ENCODE peak calls at places on chromosomes 5 and 9, in ten cellular contexts. C, A, Q, L, P, D, U, T, E and Y are unnamed samples.
A peak's percentile ranks its signal among the peaks of the same experiment; 100 is the strongest.

GRCh38 chr5:102866315-102866693 is 111.2 kb downstream of the PAM start:
- DNase-seq in C (no peak), U (no peak), E (no peak), P (no peak), D (peak; percentile 54), A (no peak), T (no peak), L (no peak), Q (peak; percentile 16), Y (peak; percentile 12)

GRCh38 chr5:103834216-103834615 is 271.6 kb upstream of the NUDT12 start:
- DNase-seq in Q (no peak), C (no peak), A (no peak), T (no peak), D (no peak), P (no peak), L (no peak), E (no peak), U (no peak), Y (no peak)

GRCh38 chr5:158461240-158461854 is 602.4 kb upstream of the CLINT1 start:
- DNase-seq in Q (peak; percentile 47), D (no peak), P (no peak), A (no peak), T (no peak), C (no peak), E (no peak), L (no peak), U (no peak), Y (no peak)

GRCh38 chr5:146243217-146243616 is 39.8 kb downstream of the RBM27 start:
- DNase-seq in L (no peak), P (no peak), D (no peak), Q (peak; percentile 17), A (no peak), E (no peak), U (no peak), T (no peak), C (no peak), Y (no peak)

GRCh38 chr5:40359093-40359492 is 320.6 kb upstream of the PTGER4 start:
- DNase-seq in D (no peak), E (no peak), L (no peak), U (no peak), P (no peak), Q (no peak), T (no peak), C (no peak), A (no peak), Y (no peak)

GRCh38 chr5:148912714-148913398 is 86.4 kb downstream of the ADRB2 start:
- DNase-seq in T (no peak), C (no peak), D (peak; percentile 89), A (no peak), E (no peak), U (no peak), P (no peak), L (no peak), Q (peak; percentile 96), Y (peak; percentile 93)

GRCh38 chr5:177507165-177507564 is 2.5 kb downstream of the DOK3 start:
- DNase-seq in D (peak; percentile 26), L (no peak), Q (no peak), A (no peak), T (no peak), U (no peak), C (no peak), P (no peak), E (no peak), Y (no peak)

GRCh38 chr5:6750951-6751685 is 37.9 kb downstream of the TENT4A start:
- DNase-seq in E (no peak), T (no peak), U (no peak), Q (no peak), L (no peak), C (no peak), P (no peak), D (no peak), A (no peak), Y (no peak)

GRCh38 chr5:96175090-96175489 is 213.4 kb upstream of the ELL2 start:
- DNase-seq in E (no peak), A (no peak), C (no peak), T (no peak), L (no peak), P (no peak), D (no peak), Q (no peak), U (no peak), Y (no peak)

GRCh38 chr5:80696450-80696849 is 41.7 kb upstream of the DHFR start:
- DNase-seq in E (no peak), A (no peak), T (no peak), P (no peak), U (no peak), Q (no peak), D (no peak), C (no peak), L (no peak), Y (no peak)

GRCh38 chr9:112112519-112112918 is 62.6 kb downstream of the SUSD1 start:
- DNase-seq in C (no peak), P (no peak), T (no peak), L (no peak), E (no peak), U (no peak), D (peak; percentile 67), A (no peak), Q (peak; percentile 85), Y (peak; percentile 75)

GRCh38 chr5:128674837-128675446 is 136.9 kb upstream of the FBN2 start:
- DNase-seq in Q (peak; percentile 5), T (peak; percentile 40), A (no peak), C (peak; percentile 7), E (no peak), U (peak; percentile 50), P (no peak), D (peak; percentile 83), L (peak; percentile 3), Y (peak; percentile 57)

GRCh38 chr5:72171667-72172066 is 64.4 kb downstream of the MAP1B start:
- DNase-seq in T (no peak), Q (no peak), A (no peak), P (no peak), E (no peak), L (no peak), U (no peak), D (no peak), C (no peak), Y (no peak)

GRCh38 chr5:166111021-166111420 is 2180.4 kb upstream of the WWC1 start:
- DNase-seq in C (no peak), T (no peak), D (no peak), U (no peak), L (no peak), A (no peak), P (no peak), Q (no peak), E (no peak), Y (no peak)

GRCh38 chr9:113516840-113517577 is 53.5 kb downstream of the RGS3 start:
- DNase-seq in A (peak; percentile 24), D (no peak), P (peak; percentile 59), C (peak; percentile 74), T (peak; percentile 85), E (no peak), U (peak; percentile 79), L (peak; percentile 42), Q (no peak), Y (no peak)

GRCh38 chr5:160434022-160434531 is 12.4 kb downstream of the PTTG1 start:
- DNase-seq in E (no peak), C (peak; percentile 82), D (no peak), A (no peak), P (peak; percentile 94), Q (no peak), L (no peak), T (peak; percentile 62), U (peak; percentile 31), Y (no peak)